ENCODE peak calls at places on chromosomes 16 and 17, in six cellular contexts. J is HL-60, F is colonic mucosa, K is A549, G is brain microvascular endothelial cell, U is SK-N-SH. A is an unnamed sample.

GRCh38 chr16:6643083-6643686 is 689.5 kb upstream of the RBFOX1 start:
- DNase-seq in U (peak; percentile 36), F (peak; percentile 61), G (peak; percentile 69), J (peak; percentile 16), K (peak; percentile 2), A (peak; percentile 55)

GRCh38 chr16:80285089-80285488 is 255.7 kb upstream of the DYNLRB2 start:
- DNase-seq in J (no peak), U (no peak), K (no peak), G (peak; percentile 64), F (no peak), A (no peak)

GRCh38 chr16:54817940-54818574 is 112.6 kb upstream of the IRX5 start:
- DNase-seq in K (no peak), J (no peak), G (no peak), F (no peak), U (no peak), A (no peak)

GRCh38 chr17:44170499-44171201 is at the start of gene ASB16:
- DNase-seq in J (no peak), G (no peak), F (no peak), K (no peak), U (peak; percentile 48), A (no peak)

GRCh38 chr17:44247346-44248219 is 20.4 kb downstream of the SLC4A1 start:
- DNase-seq in G (no peak), F (no peak), U (peak; percentile 63), K (no peak), J (no peak), A (no peak)

GRCh38 chr17:20284018-20284417 is 183.3 kb downstream of the LGALS9B start:
- DNase-seq in U (no peak), J (no peak), K (no peak), F (no peak), G (no peak), A (peak; percentile 34)

GRCh38 chr17:78378225-78379133 is at the start of gene PGS1:
- DNase-seq in U (peak; percentile 97), J (no peak), F (peak; percentile 87), G (peak; percentile 52), K (peak; percentile 76), A (peak; percentile 85)

GRCh38 chr17:3892095-3892998 is 506 bp downstream of the CAMKK1 start:
- DNase-seq in K (peak; percentile 89), F (peak; percentile 81), G (peak; percentile 35), U (peak; percentile 86), J (peak; percentile 55), A (peak; percentile 78)

GRCh38 chr17:64022631-64023063 is 2.2 kb upstream of the ICAM2 start:
- DNase-seq in G (no peak), U (no peak), F (peak; percentile 11), K (no peak), J (no peak), A (no peak)

GRCh38 chr17:82880620-82881019 is 40.8 kb upstream of the ZNF750 start:
- DNase-seq in F (no peak), K (no peak), U (no peak), J (no peak), G (no peak), A (no peak)

GRCh38 chr16:2473999-2474876 is 689 bp upstream of the TBC1D24 start:
- DNase-seq in K (peak; percentile 72), F (peak; percentile 58), U (peak; percentile 79), G (no peak), J (peak; percentile 41), A (peak; percentile 63)

GRCh38 chr17:66533572-66533971 is 231.2 kb downstream of the PRKCA start:
- DNase-seq in K (no peak), F (no peak), G (peak; percentile 63), J (no peak), U (peak; percentile 34), A (no peak)

GRCh38 chr17:37392024-37392590 is 14.5 kb downstream of the ACACA start:
- DNase-seq in U (no peak), F (no peak), G (peak; percentile 87), K (no peak), J (no peak), A (no peak)

GRCh38 chr17:37393352-37393751 is 13.3 kb downstream of the ACACA start:
- DNase-seq in F (no peak), K (no peak), G (no peak), U (no peak), J (no peak), A (no peak)

GRCh38 chr17:37389160-37389559 is 13.4 kb downstream of the C17orf78 start:
- DNase-seq in F (peak; percentile 31), G (no peak), J (no peak), K (no peak), U (no peak), A (no peak)

GRCh38 chr17:37388266-37388665 is 12.5 kb downstream of the C17orf78 start:
- DNase-seq in J (no peak), U (no peak), K (no peak), G (no peak), F (no peak), A (no peak)

GRCh38 chr17:37391146-37391545 is 15.4 kb downstream of the C17orf78 start:
- DNase-seq in G (peak; percentile 39), J (no peak), U (no peak), F (no peak), K (no peak), A (no peak)
- TF ChIP-seq CTCF in G (no peak), J (no peak), U (no peak), F (no peak), K (no peak), A (no peak)

DNA sequence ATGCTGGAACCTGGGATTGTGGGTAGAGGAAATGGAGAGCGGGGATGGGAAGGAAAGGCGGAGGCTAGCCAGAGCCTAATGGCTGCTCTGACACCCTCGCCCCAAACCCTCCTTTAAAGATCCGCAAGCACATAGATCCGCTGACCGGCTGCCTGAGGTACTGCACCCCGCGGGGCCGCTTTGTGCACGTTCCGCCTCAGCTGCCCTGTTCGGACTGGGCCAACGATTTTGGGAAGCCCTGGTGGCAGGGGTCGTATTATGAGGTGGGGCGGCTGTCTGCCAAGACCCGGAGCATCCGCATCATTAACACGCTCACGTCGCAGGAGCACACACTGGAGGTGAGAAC is 657 bp downstream of the CYB5D1 start:
- DNase-seq in G (peak; percentile 29), K (peak; percentile 69), U (no peak), J (no peak), F (peak; percentile 48), A (peak; percentile 76)
- TF ChIP-seq CTCF in G (peak; percentile 69), K (peak; percentile 13), U (peak; percentile 52), J (peak; percentile 1), F (peak; percentile 42), A (peak; percentile 74)

DNA sequence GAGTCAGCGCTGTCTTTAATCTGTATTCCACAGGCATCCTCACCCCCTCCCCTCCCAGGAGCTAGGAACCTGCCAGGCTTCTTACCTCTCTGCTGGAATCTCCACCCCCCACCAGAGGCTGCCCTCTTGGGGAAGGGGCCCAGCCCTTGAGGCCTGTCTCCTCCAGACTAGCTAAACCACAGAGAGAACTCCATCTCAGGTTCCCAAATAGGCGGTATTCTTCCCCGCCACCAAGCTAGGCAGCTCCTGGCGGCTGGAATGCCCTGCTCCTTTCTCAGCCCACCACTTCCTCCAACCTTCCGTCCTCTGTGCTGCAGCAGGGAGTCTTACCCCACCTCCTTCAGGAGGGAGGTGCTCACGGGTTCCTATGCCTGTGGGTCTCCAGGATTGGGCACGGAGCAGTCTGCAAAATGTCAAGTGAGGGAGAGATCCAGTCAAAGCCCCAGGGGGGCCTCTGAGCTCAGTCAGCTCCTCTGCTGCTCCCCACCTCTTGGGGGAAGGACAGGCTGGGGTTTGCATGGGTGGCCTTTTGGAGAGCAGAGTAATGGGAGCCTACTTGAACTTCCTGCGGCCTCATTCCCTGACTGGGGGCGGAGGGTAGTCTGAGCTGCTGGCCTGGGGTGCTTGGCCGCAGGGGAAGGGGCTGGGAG is 55.7 kb downstream of the SREBF1 start:
- DNase-seq in J (no peak), G (peak; percentile 28), K (no peak), U (peak; percentile 54), F (peak; percentile 29), A (no peak)
- TF ChIP-seq CTCF in J (no peak), G (peak; percentile 74), K (no peak), U (peak; percentile 33), F (no peak), A (no peak)

GRCh38 chr16:86492267-86492960 is 17.9 kb upstream of the FOXF1 start:
- DNase-seq in F (no peak), K (no peak), J (no peak), G (no peak), U (no peak), A (no peak)
- TF ChIP-seq CTCF in F (no peak), K (no peak), J (no peak), G (no peak), U (no peak), A (no peak)

GRCh38 chr16:13337482-13337881 is 436.1 kb downstream of the SHISA9 start:
- DNase-seq in G (no peak), U (no peak), F (no peak), K (no peak), J (no peak), A (no peak)

GRCh38 chr16:13333336-13333735 is 431.9 kb downstream of the SHISA9 start:
- DNase-seq in J (no peak), U (no peak), K (no peak), F (no peak), G (no peak), A (no peak)

GRCh38 chr16:13335894-13336293 is 434.5 kb downstream of the SHISA9 start:
- DNase-seq in U (no peak), K (no peak), F (no peak), J (no peak), G (no peak), A (no peak)

GRCh38 chr16:13332713-13333255 is 431.4 kb downstream of the SHISA9 start:
- DNase-seq in F (no peak), K (no peak), G (no peak), J (no peak), U (no peak), A (no peak)

GRCh38 chr16:13331918-13332317 is 430.5 kb downstream of the SHISA9 start:
- DNase-seq in G (no peak), F (no peak), K (no peak), J (no peak), U (no peak), A (no peak)
- TF ChIP-seq CTCF in G (peak; percentile 21), F (no peak), K (no peak), J (no peak), U (no peak), A (peak; percentile 38)

DNA sequence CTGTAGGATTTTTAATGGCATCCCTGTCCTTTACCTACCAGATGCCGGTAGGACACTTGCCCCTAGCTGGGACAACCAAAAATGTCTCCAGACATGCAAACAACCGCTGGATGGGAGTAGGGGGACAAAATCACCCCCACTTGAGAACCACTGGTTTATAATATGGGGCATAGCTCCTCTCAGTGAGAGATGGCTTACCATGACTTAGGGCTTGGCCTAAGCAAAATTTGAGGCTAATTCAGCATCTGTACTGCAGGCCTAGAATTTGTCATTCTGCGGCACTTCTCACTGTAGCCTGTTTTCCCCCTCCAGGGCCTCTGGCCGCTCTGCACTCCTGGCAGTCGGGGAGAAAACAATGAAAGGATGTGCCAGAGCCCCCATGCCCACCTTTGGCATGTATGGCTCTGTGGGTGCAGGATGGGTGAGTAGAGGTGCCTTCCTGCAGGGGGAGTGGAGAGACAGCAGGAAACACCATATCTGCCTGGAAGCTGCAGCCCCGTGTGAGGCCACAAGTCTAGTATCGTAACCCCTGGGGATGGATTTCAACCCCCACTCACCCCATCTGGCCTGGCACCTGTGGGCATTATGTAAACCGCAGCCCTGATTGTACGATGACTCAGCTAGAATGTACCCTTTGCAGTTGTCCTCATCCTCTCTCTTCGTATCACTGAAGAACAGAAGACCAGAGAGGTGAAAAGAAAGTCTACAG is 268.1 kb downstream of the SOX9 start:
- DNase-seq in J (no peak), F (no peak), K (peak; percentile 87), U (no peak), G (no peak), A (no peak)
- TF ChIP-seq CTCF in J (no peak), F (no peak), K (peak; percentile 55), U (peak; percentile 45), G (peak; percentile 46), A (no peak)

A was measured in glutamatergic neuron.